ENCODE peak calls at places on chromosomes 6 and 20, in eight cellular contexts. H, K, S, B, J, Y, I and D are unnamed samples.

GRCh38 chr6:78436335-78436734 is 431.0 kb upstream of the IRAK1BP1 start:
- DNase-seq in Y (no peak), I (no peak), J (no peak), B (peak), H (no peak), K (peak), S (no peak), D (no peak)

GRCh38 chr6:75438186-75438880 is 55.3 kb downstream of the FILIP1 start:
- DNase-seq in K (no peak), Y (no peak), H (no peak), J (no peak), B (no peak), I (no peak), S (no peak), D (no peak)

GRCh38 chr6:158474961-158475343 is 84.9 kb upstream of the TMEM181 start:
- DNase-seq in K (peak), S (no peak), Y (no peak), H (no peak), J (no peak), I (no peak), B (peak), D (no peak)

GRCh38 chr20:5658897-5659296 is 91.3 kb upstream of the SHLD1 start:
- DNase-seq in Y (peak), I (peak), K (peak), J (no peak), S (peak), H (peak), B (peak), D (peak)

GRCh38 chr20:5776074-5776473 is 25.9 kb downstream of the SHLD1 start:
- DNase-seq in J (no peak), B (no peak), H (no peak), I (no peak), K (no peak), S (no peak), Y (no peak), D (no peak)

GRCh38 chr6:153214439-153214838 is 83.4 kb upstream of the RGS17 start:
- DNase-seq in I (no peak), K (no peak), J (no peak), S (no peak), H (no peak), Y (no peak), B (no peak), D (no peak)

GRCh38 chr20:53216478-53216855 is 244.3 kb downstream of the TSHZ2 start:
- DNase-seq in S (no peak), Y (no peak), B (no peak), H (no peak), J (no peak), I (no peak), K (no peak), D (no peak)

GRCh38 chr6:53920881-53921280 is 126.1 kb downstream of the LRRC1 start:
- DNase-seq in B (no peak), S (no peak), I (no peak), J (no peak), H (no peak), K (no peak), Y (no peak), D (no peak)

GRCh38 chr6:431504-431903 is 40.0 kb downstream of the IRF4 start:
- DNase-seq in K (no peak), S (no peak), J (peak), H (peak), B (no peak), Y (no peak), I (no peak), D (no peak)

GRCh38 chr6:159959165-159959975 is 9.5 kb upstream of the IGF2R start:
- DNase-seq in S (no peak), H (no peak), J (no peak), B (no peak), I (no peak), K (no peak), Y (no peak), D (no peak)

GRCh38 chr6:158068893-158069799 is 87.5 kb downstream of the SYNJ2 start:
- DNase-seq in J (no peak), S (no peak), I (peak), B (peak), K (no peak), H (peak), Y (no peak), D (peak)

GRCh38 chr6:87340230-87340629 is 4.4 kb upstream of the C6orf163 start:
- DNase-seq in B (no peak), I (no peak), Y (no peak), K (no peak), S (no peak), J (no peak), H (no peak), D (no peak)

GRCh38 chr20:41457173-41457857 is 90.7 kb upstream of the EMILIN3 start:
- DNase-seq in H (no peak), S (no peak), Y (no peak), J (no peak), I (no peak), K (no peak), B (no peak), D (no peak)

GRCh38 chr20:32110173-32110704 is 725 bp downstream of the TM9SF4 start:
- DNase-seq in I (no peak), B (no peak), S (no peak), K (no peak), H (no peak), J (no peak), Y (no peak), D (no peak)

GRCh38 chr20:7689151-7689550 is 251.1 kb downstream of the HAO1 start:
- DNase-seq in I (no peak), K (no peak), H (no peak), Y (no peak), B (no peak), J (no peak), S (no peak), D (no peak)

GRCh38 chr6:41935685-41936072 is 5.9 kb downstream of the CCND3 start:
- DNase-seq in K (no peak), Y (no peak), H (no peak), I (no peak), J (peak), B (no peak), S (no peak), D (no peak)

GRCh38 chr20:20731945-20732296 is 19.5 kb upstream of the RALGAPA2 start:
- DNase-seq in S (no peak), Y (no peak), I (no peak), K (no peak), H (no peak), J (no peak), B (no peak), D (no peak)

GRCh38 chr6:42961020-42961470 is 491 bp downstream of the GNMT start:
- DNase-seq in J (no peak), I (no peak), B (no peak), S (no peak), Y (no peak), H (peak), K (peak), D (peak)

GRCh38 chr6:30061766-30062458 is 847 bp downstream of the POLR1H start:
- DNase-seq in K (no peak), B (no peak), H (no peak), I (peak), Y (no peak), S (no peak), J (no peak), D (peak)

GRCh38 chr6:35327349-35328027 is 14.9 kb upstream of the PPARD start:
- DNase-seq in B (peak), Y (no peak), S (no peak), I (no peak), K (peak), J (no peak), H (peak), D (peak)

GRCh38 chr6:112058243-112058642 is 4.3 kb downstream of the CCN6 start:
- DNase-seq in I (no peak), S (no peak), K (no peak), Y (no peak), H (no peak), J (no peak), B (no peak), D (no peak)

GRCh38 chr6:90192857-90193256 is 103.8 kb downstream of the BACH2 start:
- DNase-seq in H (no peak), Y (no peak), S (no peak), B (no peak), K (no peak), I (no peak), J (no peak), D (no peak)

GRCh38 chr6:15791401-15792137 is 128.7 kb upstream of the DTNBP1 start:
- DNase-seq in J (no peak), S (no peak), Y (no peak), I (no peak), H (no peak), K (peak), B (no peak), D (no peak)

GRCh38 chr6:112330071-112330876 is 16.9 kb upstream of the RFPL4B start:
- DNase-seq in B (peak), S (no peak), H (no peak), J (no peak), K (no peak), Y (no peak), I (no peak), D (no peak)

GRCh38 chr6:36949636-36950035 is 4.9 kb upstream of the PI16 start:
- DNase-seq in B (no peak), J (no peak), I (no peak), Y (no peak), K (no peak), S (no peak), H (no peak), D (no peak)

GRCh38 chr6:50602191-50602810 is 111.0 kb upstream of the TFAP2D start:
- DNase-seq in J (no peak), K (peak), H (no peak), S (no peak), B (peak), Y (no peak), I (no peak), D (no peak)

GRCh38 chr20:21214431-21214830 is 88.5 kb downstream of the KIZ start:
- DNase-seq in H (no peak), S (no peak), I (no peak), J (no peak), Y (no peak), K (peak), B (no peak), D (no peak)

GRCh38 chr20:11542645-11543044 is 375.0 kb upstream of the BTBD3 start:
- DNase-seq in Y (no peak), I (no peak), J (no peak), S (no peak), K (no peak), B (no peak), H (no peak), D (no peak)

GRCh38 chr20:57701651-57702050 is 8.2 kb downstream of the PMEPA1 start:
- DNase-seq in J (no peak), H (no peak), B (no peak), I (no peak), Y (no peak), S (no peak), K (no peak), D (no peak)

GRCh38 chr6:146410851-146411595 is 132.6 kb upstream of the RAB32 start:
- DNase-seq in J (no peak), S (no peak), K (no peak), H (no peak), B (no peak), Y (no peak), I (no peak), D (no peak)

GRCh38 chr20:44020406-44021148 is 105.9 kb downstream of the TOX2 start:
- DNase-seq in B (no peak), H (no peak), Y (no peak), J (no peak), K (no peak), I (no peak), S (peak), D (no peak)

GRCh38 chr20:15498926-15499325 is 1074.3 kb downstream of the KIF16B start:
- DNase-seq in Y (no peak), K (peak), J (no peak), I (no peak), B (no peak), S (no peak), H (no peak), D (no peak)

GRCh38 chr6:36290668-36291620 is 21.1 kb downstream of the PNPLA1 start:
- DNase-seq in Y (no peak), I (no peak), H (peak), S (no peak), J (no peak), K (no peak), B (peak), D (no peak)

GRCh38 chr6:3001773-3002293 is 2.1 kb downstream of the NQO2 start:
- DNase-seq in B (peak), S (no peak), K (peak), H (peak), Y (no peak), I (no peak), J (no peak), D (no peak)
- TF ChIP-seq CTCF in B (peak), S (no peak), K (peak), H (peak), Y (no peak), I (peak), J (peak), D (peak)

GRCh38 chr6:161393292-161393691 is 119.4 kb upstream of the AGPAT4 start:
- DNase-seq in K (no peak), Y (no peak), B (no peak), J (no peak), H (no peak), S (no peak), I (no peak), D (no peak)

GRCh38 chr6:161395832-161396231 is 122.0 kb upstream of the AGPAT4 start:
- DNase-seq in I (no peak), B (no peak), S (no peak), H (no peak), K (no peak), J (no peak), Y (no peak), D (no peak)

GRCh38 chr6:161394437-161394836 is 120.6 kb upstream of the AGPAT4 start:
- DNase-seq in Y (no peak), S (no peak), B (no peak), K (no peak), J (no peak), H (no peak), I (no peak), D (no peak)

GRCh38 chr6:161396539-161396938 is 122.7 kb upstream of the AGPAT4 start:
- DNase-seq in J (no peak), K (no peak), Y (no peak), H (no peak), B (no peak), I (no peak), S (no peak), D (no peak)

DNA sequence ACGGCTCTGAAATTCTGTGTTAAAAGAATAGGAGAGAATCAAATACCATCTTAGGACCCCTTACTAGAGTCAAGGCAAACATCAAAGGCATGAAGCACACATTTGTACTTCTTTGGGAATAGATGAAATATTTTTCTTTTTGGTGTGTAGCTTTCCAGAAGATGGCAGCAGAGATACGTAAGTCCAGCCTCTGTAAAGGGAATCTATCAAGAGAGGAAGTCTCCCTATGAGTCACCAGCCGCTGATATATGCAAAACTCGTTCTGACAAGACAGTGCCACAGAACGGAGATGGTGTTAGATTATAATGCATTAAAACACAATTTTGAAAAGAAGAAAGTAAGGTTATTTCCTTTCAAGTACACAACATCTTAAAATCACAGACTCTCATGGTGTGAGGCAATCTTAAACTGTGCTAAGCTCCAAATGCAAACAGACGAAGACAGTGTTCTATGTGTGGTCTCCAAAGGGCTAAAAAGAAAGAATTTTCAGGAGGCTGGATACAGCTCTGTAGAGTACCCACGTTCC is 120.0 kb upstream of the AGPAT4 start:
- DNase-seq in H (peak), S (no peak), K (peak), Y (no peak), B (peak), J (no peak), I (no peak), D (peak)
- H3K4me3 ChIP-seq in H (no peak), S (no peak), K (no peak), Y (no peak), B (no peak), J (no peak), I (no peak), D (no peak)

GRCh38 chr6:17886891-17887290 is 100.5 kb downstream of the KIF13A start:
- DNase-seq in I (no peak), K (no peak), J (no peak), S (no peak), H (no peak), B (no peak), Y (no peak), D (no peak)

GRCh38 chr6:17885889-17886576 is 101.4 kb downstream of the KIF13A start:
- DNase-seq in B (no peak), S (no peak), K (no peak), H (no peak), I (no peak), Y (no peak), J (no peak), D (no peak)

GRCh38 chr6:17885079-17885478 is 102.4 kb downstream of the KIF13A start:
- DNase-seq in I (no peak), B (no peak), Y (no peak), J (no peak), K (no peak), S (no peak), H (no peak), D (no peak)

GRCh38 chr6:17883665-17884500 is 103.6 kb downstream of the KIF13A start:
- DNase-seq in B (no peak), S (no peak), J (no peak), Y (no peak), H (no peak), K (peak), I (no peak), D (no peak)

GRCh38 chr6:17884501-17885039 is 102.9 kb downstream of the KIF13A start:
- DNase-seq in I (no peak), J (no peak), H (no peak), S (no peak), Y (no peak), B (no peak), K (no peak), D (no peak)
- TF ChIP-seq POLR2A in I (no peak), J (no peak), H (no peak), S (no peak), Y (no peak), B (no peak), K (no peak), D (no peak)

GRCh38 chr20:40359127-40359892 is 329.7 kb downstream of the MAFB start:
- DNase-seq in K (no peak), S (no peak), H (no peak), B (no peak), Y (no peak), I (no peak), J (no peak), D (peak)

GRCh38 chr20:40361916-40362315 is 327.1 kb downstream of the MAFB start:
- DNase-seq in H (no peak), I (no peak), B (no peak), Y (no peak), K (no peak), S (no peak), J (no peak), D (no peak)
- TF ChIP-seq CTCF in H (no peak), I (no peak), B (no peak), Y (no peak), K (no peak), S (no peak), J (no peak), D (no peak)

GRCh38 chr20:63579017-63579705 is 5.1 kb upstream of the HELZ2 start:
- DNase-seq in K (no peak), H (no peak), B (no peak), J (peak), I (no peak), Y (no peak), S (no peak), D (no peak)
- H3K4me3 ChIP-seq in K (no peak), H (no peak), B (no peak), J (no peak), I (no peak), Y (no peak), S (no peak), D (no peak)

DNA sequence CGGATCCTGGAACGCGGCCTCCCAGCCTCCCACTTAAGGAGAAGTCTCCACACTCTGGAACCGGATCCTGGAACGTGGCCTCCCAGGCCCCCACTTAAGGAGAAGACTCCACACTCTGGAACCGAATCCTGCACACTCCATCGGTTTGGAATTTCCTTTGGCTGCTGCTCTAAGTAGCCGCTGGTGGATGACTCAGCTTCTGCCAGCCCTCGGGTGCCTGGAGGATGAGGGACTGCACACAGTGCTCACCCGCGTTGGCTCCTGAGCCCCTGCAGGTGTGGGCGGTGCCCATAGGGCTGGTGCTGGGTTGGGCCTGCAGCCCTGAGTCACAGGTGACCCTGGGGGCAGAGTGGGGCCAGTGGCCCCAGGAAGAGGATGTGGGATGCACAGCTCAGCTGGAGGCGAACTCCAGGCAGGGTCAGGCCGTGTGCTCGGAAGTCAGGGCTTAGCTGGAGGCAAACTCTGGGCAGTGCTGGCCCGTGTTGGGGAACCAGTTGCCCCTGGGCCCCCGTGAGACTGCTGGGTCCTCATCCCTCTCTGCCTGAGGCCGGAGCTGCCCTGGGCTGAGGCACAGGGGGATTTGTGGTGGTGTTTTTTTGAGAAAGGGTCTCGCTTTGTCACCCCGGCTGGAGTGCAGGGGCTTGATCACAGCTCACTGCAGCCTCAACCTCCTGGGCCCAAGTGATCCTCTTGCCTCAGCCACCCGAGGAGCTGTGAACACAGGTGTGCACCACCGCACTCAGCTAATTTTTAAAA is 13.9 kb upstream of the TNFRSF6B start:
- DNase-seq in H (peak), S (no peak), B (peak), K (peak), J (peak), I (peak), Y (peak), D (no peak)
- TF ChIP-seq POLR2A in H (no peak), S (no peak), B (peak), K (no peak), J (no peak), I (no peak), Y (no peak), D (no peak)